ENCODE peak calls at places on chromosome 5, in five cellular contexts. One of them, this sample, is unnamed.

GRCh38 chr5:111680737-111681413 is 76.1 kb downstream of the NREP start:
- DNase-seq in IMR-90: peak; percentile 97
- DNase-seq in right lobe of liver: peak; percentile 76
- DNase-seq in prostate gland: peak; percentile 76
- DNase-seq in left ventricle myocardium inferior: peak; percentile 50
- DNase-seq in this sample: no peak

GRCh38 chr5:126656397-126657007 is 55.8 kb downstream of the PHAX start:
- DNase-seq in right lobe of liver: no peak
- DNase-seq in prostate gland: no peak
- DNase-seq in left ventricle myocardium inferior: no peak
- DNase-seq in IMR-90: peak; percentile 57
- DNase-seq in this sample: no peak

GRCh38 chr5:84437673-84438315 is 53.1 kb upstream of the EDIL3 start:
- DNase-seq in right lobe of liver: no peak
- DNase-seq in prostate gland: no peak
- DNase-seq in left ventricle myocardium inferior: no peak
- DNase-seq in IMR-90: peak; percentile 91
- DNase-seq in this sample: no peak

GRCh38 chr5:72955143-72955767 is 586 bp upstream of the FCHO2 start:
- DNase-seq in IMR-90: no peak
- DNase-seq in prostate gland: no peak
- DNase-seq in left ventricle myocardium inferior: peak; percentile 86
- DNase-seq in right lobe of liver: peak; percentile 88
- DNase-seq in this sample: peak; percentile 88

GRCh38 chr5:96517294-96517693 is 84.2 kb upstream of the PCSK1 start:
- DNase-seq in right lobe of liver: no peak
- DNase-seq in left ventricle myocardium inferior: no peak
- DNase-seq in prostate gland: no peak
- DNase-seq in IMR-90: peak; percentile 73
- DNase-seq in this sample: no peak

GRCh38 chr5:3026651-3027050 is 275.2 kb upstream of the IRX2 start:
- DNase-seq in IMR-90: no peak
- DNase-seq in left ventricle myocardium inferior: no peak
- DNase-seq in prostate gland: no peak
- DNase-seq in right lobe of liver: no peak
- DNase-seq in this sample: no peak

GRCh38 chr5:144060598-144060997 is 109.9 kb downstream of the YIPF5 start:
- DNase-seq in left ventricle myocardium inferior: no peak
- DNase-seq in prostate gland: no peak
- DNase-seq in right lobe of liver: no peak
- DNase-seq in IMR-90: peak; percentile 33
- DNase-seq in this sample: no peak

GRCh38 chr5:149283611-149284480 is 12.2 kb downstream of the AFAP1L1 start:
- DNase-seq in right lobe of liver: no peak
- DNase-seq in left ventricle myocardium inferior: no peak
- DNase-seq in prostate gland: peak; percentile 23
- DNase-seq in IMR-90: no peak
- DNase-seq in this sample: no peak

GRCh38 chr5:145984072-145984471 is 47.7 kb downstream of the SH3RF2 start:
- DNase-seq in IMR-90: no peak
- DNase-seq in right lobe of liver: no peak
- DNase-seq in prostate gland: peak; percentile 16
- DNase-seq in left ventricle myocardium inferior: no peak
- DNase-seq in this sample: no peak

GRCh38 chr5:78235289-78235688 is 59.2 kb downstream of the AP3B1 start:
- DNase-seq in prostate gland: no peak
- DNase-seq in left ventricle myocardium inferior: no peak
- DNase-seq in right lobe of liver: no peak
- DNase-seq in IMR-90: peak; percentile 56
- DNase-seq in this sample: no peak

GRCh38 chr5:157594237-157594636 is 18.7 kb upstream of the ADAM19 start:
- DNase-seq in prostate gland: no peak
- DNase-seq in IMR-90: no peak
- DNase-seq in left ventricle myocardium inferior: no peak
- DNase-seq in right lobe of liver: no peak
- DNase-seq in this sample: no peak

GRCh38 chr5:93107141-93107540 is 473.9 kb downstream of the NR2F1-AS1 start:
- DNase-seq in right lobe of liver: no peak
- DNase-seq in left ventricle myocardium inferior: no peak
- DNase-seq in IMR-90: no peak
- DNase-seq in prostate gland: no peak
- DNase-seq in this sample: no peak

GRCh38 chr5:141641634-141642278 is 5.0 kb downstream of the RELL2 start:
- DNase-seq in prostate gland: no peak
- DNase-seq in right lobe of liver: no peak
- DNase-seq in IMR-90: peak; percentile 61
- DNase-seq in left ventricle myocardium inferior: no peak
- DNase-seq in this sample: no peak

GRCh38 chr5:33241826-33242225 is 198.9 kb upstream of the TARS1 start:
- DNase-seq in right lobe of liver: no peak
- DNase-seq in prostate gland: no peak
- DNase-seq in IMR-90: no peak
- DNase-seq in left ventricle myocardium inferior: no peak
- DNase-seq in this sample: no peak

GRCh38 chr5:167245871-167246270 is 1045.6 kb upstream of the WWC1 start:
- DNase-seq in right lobe of liver: no peak
- DNase-seq in IMR-90: no peak
- DNase-seq in prostate gland: no peak
- DNase-seq in left ventricle myocardium inferior: no peak
- DNase-seq in this sample: peak; percentile 48

GRCh38 chr5:164746723-164747122 is 1241.3 kb downstream of the MAT2B start:
- DNase-seq in left ventricle myocardium inferior: no peak
- DNase-seq in prostate gland: no peak
- DNase-seq in right lobe of liver: no peak
- DNase-seq in IMR-90: no peak
- DNase-seq in this sample: no peak

GRCh38 chr5:94994465-94994996 is 290.4 kb downstream of the MCTP1 start:
- DNase-seq in IMR-90: no peak
- DNase-seq in right lobe of liver: no peak
- DNase-seq in prostate gland: no peak
- DNase-seq in left ventricle myocardium inferior: no peak
- DNase-seq in this sample: no peak

GRCh38 chr5:53151713-53152458 is 42.3 kb upstream of the MOCS2 start:
- DNase-seq in right lobe of liver: no peak
- DNase-seq in IMR-90: peak; percentile 93
- DNase-seq in prostate gland: peak; percentile 9
- DNase-seq in left ventricle myocardium inferior: no peak
- DNase-seq in this sample: no peak

GRCh38 chr5:174731214-174732039 is 7.0 kb downstream of the MSX2 start:
- DNase-seq in right lobe of liver: no peak
- DNase-seq in prostate gland: no peak
- DNase-seq in IMR-90: no peak
- DNase-seq in left ventricle myocardium inferior: no peak
- DNase-seq in this sample: peak; percentile 77

GRCh38 chr5:66747602-66748001 is 151.4 kb downstream of the MAST4 start:
- DNase-seq in right lobe of liver: no peak
- DNase-seq in left ventricle myocardium inferior: no peak
- DNase-seq in prostate gland: no peak
- DNase-seq in IMR-90: no peak
- DNase-seq in this sample: no peak

GRCh38 chr5:132754947-132755346 is 7.7 kb downstream of the CCNI2 start:
- DNase-seq in prostate gland: no peak
- DNase-seq in left ventricle myocardium inferior: no peak
- DNase-seq in IMR-90: peak; percentile 51
- DNase-seq in right lobe of liver: no peak
- DNase-seq in this sample: peak; percentile 64
- H3K27ac ChIP-seq in prostate gland: no peak overlapping the region
- H3K27ac ChIP-seq in left ventricle myocardium inferior: no peak overlapping the region
- H3K27ac ChIP-seq in IMR-90: no peak overlapping the region
- H3K27ac ChIP-seq in right lobe of liver: no peak overlapping the region
- H3K27ac ChIP-seq in this sample: no peak overlapping the region

GRCh38 chr5:115308815-115309214 is 12.4 kb upstream of the CCDC112 start:
- DNase-seq in prostate gland: no peak
- DNase-seq in IMR-90: no peak
- DNase-seq in right lobe of liver: no peak
- DNase-seq in left ventricle myocardium inferior: no peak
- DNase-seq in this sample: no peak

GRCh38 chr5:115313052-115313451 is 16.6 kb upstream of the CCDC112 start:
- DNase-seq in IMR-90: no peak
- DNase-seq in prostate gland: no peak
- DNase-seq in right lobe of liver: no peak
- DNase-seq in left ventricle myocardium inferior: no peak
- DNase-seq in this sample: no peak

GRCh38 chr5:115306011-115306530 is 9.6 kb upstream of the CCDC112 start:
- DNase-seq in right lobe of liver: no peak
- DNase-seq in left ventricle myocardium inferior: no peak
- DNase-seq in prostate gland: peak; percentile 56
- DNase-seq in IMR-90: no peak
- DNase-seq in this sample: no peak

GRCh38 chr5:115313632-115314031 is 17.2 kb upstream of the CCDC112 start:
- DNase-seq in prostate gland: no peak
- DNase-seq in left ventricle myocardium inferior: no peak
- DNase-seq in right lobe of liver: no peak
- DNase-seq in IMR-90: no peak
- DNase-seq in this sample: no peak

GRCh38 chr5:115309751-115310370 is 13.4 kb upstream of the CCDC112 start:
- DNase-seq in IMR-90: peak; percentile 58
- DNase-seq in left ventricle myocardium inferior: no peak
- DNase-seq in right lobe of liver: no peak
- DNase-seq in prostate gland: no peak
- DNase-seq in this sample: no peak
- TF ChIP-seq CTCF in IMR-90: peak; percentile 74
- TF ChIP-seq CTCF in left ventricle myocardium inferior: peak; percentile 81
- TF ChIP-seq CTCF in right lobe of liver: peak; percentile 80
- TF ChIP-seq CTCF in prostate gland: peak; percentile 79
- TF ChIP-seq CTCF in this sample: peak; percentile 80

DNA sequence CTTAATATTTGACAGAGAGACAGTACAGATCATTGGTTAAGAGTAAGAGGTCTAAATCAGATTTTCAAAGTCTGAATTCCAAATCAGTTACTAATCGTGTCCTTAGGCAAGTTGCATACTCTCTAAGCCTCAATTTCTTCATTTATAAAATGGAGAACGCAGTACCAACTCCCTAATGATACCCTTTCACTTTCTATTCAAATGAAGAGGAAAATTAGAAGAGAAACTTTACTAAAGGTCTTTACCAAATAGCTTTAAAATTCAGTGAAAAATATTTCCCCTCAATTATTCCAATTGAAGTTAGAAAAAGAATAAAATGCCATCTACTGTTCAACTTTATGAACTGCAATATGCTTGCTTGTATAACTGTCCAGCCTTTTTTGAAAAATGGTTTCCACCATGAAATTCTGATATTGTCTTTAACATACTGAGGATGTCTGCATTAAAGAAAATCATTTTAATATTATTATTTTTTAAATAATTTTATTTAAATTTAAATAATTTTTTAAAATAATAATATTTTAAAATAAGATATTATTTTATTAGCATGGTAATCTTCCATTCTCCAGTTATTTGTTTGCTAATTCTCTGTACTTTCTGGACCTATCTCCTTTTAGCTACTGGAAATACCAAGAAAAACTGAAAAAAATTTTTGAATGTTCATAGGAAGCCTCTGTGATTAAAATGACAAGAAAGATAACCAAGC is 36.0 kb downstream of the POC5 start:
- DNase-seq in IMR-90: peak; percentile 60
- DNase-seq in prostate gland: no peak
- DNase-seq in right lobe of liver: no peak
- DNase-seq in left ventricle myocardium inferior: no peak
- DNase-seq in this sample: no peak
- H3K4me3 ChIP-seq in IMR-90: no peak overlapping the region
- H3K4me3 ChIP-seq in prostate gland: no peak overlapping the region
- H3K4me3 ChIP-seq in right lobe of liver: no peak overlapping the region
- H3K4me3 ChIP-seq in left ventricle myocardium inferior: no peak overlapping the region
- H3K4me3 ChIP-seq in this sample: no peak overlapping the region

DNA sequence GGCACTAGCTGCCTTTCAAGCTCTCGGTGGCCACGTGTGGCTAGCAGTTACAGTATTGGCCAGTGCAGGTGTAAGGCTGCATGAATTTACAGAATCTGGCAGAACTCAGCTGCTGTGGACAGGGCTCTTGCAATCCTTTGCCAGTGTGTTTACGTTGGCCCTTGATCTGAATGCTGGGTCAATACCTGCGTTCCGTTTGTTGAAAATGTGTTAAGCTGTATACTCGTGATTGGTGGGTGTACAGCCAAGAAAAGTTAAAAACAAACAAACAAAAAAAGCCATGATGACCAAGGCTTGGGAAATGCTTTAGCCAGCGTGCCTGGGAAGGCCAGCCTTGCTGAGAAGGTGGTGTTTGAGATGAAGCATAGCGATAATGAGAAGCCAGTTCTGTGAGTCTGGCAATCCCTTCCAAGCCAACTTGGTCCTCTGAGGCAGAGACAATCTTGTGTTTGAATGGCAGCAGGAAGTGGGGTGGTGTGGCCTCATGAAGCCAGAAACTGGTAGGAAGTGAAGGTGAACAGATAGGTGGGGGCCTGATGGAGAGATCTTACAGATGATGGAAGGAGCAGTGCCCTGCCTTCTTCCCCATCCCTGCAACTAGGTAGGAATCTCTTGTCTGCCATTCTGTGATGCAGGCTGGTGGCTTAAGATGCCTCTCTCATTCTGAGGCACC is 820 bp upstream of the CFAP90 start:
- DNase-seq in IMR-90: no peak
- DNase-seq in prostate gland: peak; percentile 79
- DNase-seq in right lobe of liver: peak; percentile 79
- DNase-seq in left ventricle myocardium inferior: no peak
- DNase-seq in this sample: no peak
- H3K27ac ChIP-seq in IMR-90: no peak overlapping the region
- H3K27ac ChIP-seq in prostate gland: peak overlapping the region; percentile 76
- H3K27ac ChIP-seq in right lobe of liver: peak overlapping the region; percentile 38
- H3K27ac ChIP-seq in left ventricle myocardium inferior: no peak overlapping the region
- H3K27ac ChIP-seq in this sample: no peak overlapping the region